ENCODE peak calls at places on chromosomes 3 and 15, in ten cellular contexts. One of them, this sample, is unnamed.

GRCh38 chr15:75577401-75578205 is 1.5 kb downstream of the PTPN9 start:
- DNase-seq in stimulated activated naive CD8-positive, alpha-beta T cell treated with anti-CD3 and anti-CD28 coated beads, Interleukin-15, amount 100 ng/mL, for 72 hours: no peak
- DNase-seq in cardiac muscle cell: no peak
- DNase-seq in GM06990: peak
- DNase-seq in amniotic epithelial cell: peak
- DNase-seq in stimulated activated CD8-positive, alpha-beta memory T cell treated with anti-CD3 and anti-CD28 coated beads, Interleukin-7, amount 100 ng/mL, for 1 hour: no peak
- DNase-seq in NAMALWA: peak
- DNase-seq in activated CD8-positive, alpha-beta memory T cell treated with anti-CD3 and anti-CD28 coated beads for 24 hours: no peak
- DNase-seq in fibroblast of gingiva: peak
- DNase-seq in anterior cingulate cortex: no peak
- DNase-seq in this sample: peak

GRCh38 chr3:36166477-36166876 is 213.8 kb upstream of the STAC start:
- DNase-seq in stimulated activated naive CD8-positive, alpha-beta T cell treated with anti-CD3 and anti-CD28 coated beads, Interleukin-15, amount 100 ng/mL, for 72 hours: no peak
- DNase-seq in NAMALWA: no peak
- DNase-seq in anterior cingulate cortex: no peak
- DNase-seq in cardiac muscle cell: no peak
- DNase-seq in activated CD8-positive, alpha-beta memory T cell treated with anti-CD3 and anti-CD28 coated beads for 24 hours: no peak
- DNase-seq in fibroblast of gingiva: no peak
- DNase-seq in stimulated activated CD8-positive, alpha-beta memory T cell treated with anti-CD3 and anti-CD28 coated beads, Interleukin-7, amount 100 ng/mL, for 1 hour: no peak
- DNase-seq in amniotic epithelial cell: no peak
- DNase-seq in GM06990: no peak
- DNase-seq in this sample: peak

GRCh38 chr3:52039846-52040245 is 16.5 kb downstream of the DUSP7 start:
- DNase-seq in fibroblast of gingiva: peak
- DNase-seq in activated CD8-positive, alpha-beta memory T cell treated with anti-CD3 and anti-CD28 coated beads for 24 hours: no peak
- DNase-seq in cardiac muscle cell: no peak
- DNase-seq in stimulated activated naive CD8-positive, alpha-beta T cell treated with anti-CD3 and anti-CD28 coated beads, Interleukin-15, amount 100 ng/mL, for 72 hours: no peak
- DNase-seq in GM06990: no peak
- DNase-seq in anterior cingulate cortex: peak
- DNase-seq in NAMALWA: no peak
- DNase-seq in stimulated activated CD8-positive, alpha-beta memory T cell treated with anti-CD3 and anti-CD28 coated beads, Interleukin-7, amount 100 ng/mL, for 1 hour: no peak
- DNase-seq in amniotic epithelial cell: no peak
- DNase-seq in this sample: no peak

GRCh38 chr3:13740795-13741194 is 139.1 kb downstream of the WNT7A start:
- DNase-seq in fibroblast of gingiva: no peak
- DNase-seq in NAMALWA: no peak
- DNase-seq in stimulated activated CD8-positive, alpha-beta memory T cell treated with anti-CD3 and anti-CD28 coated beads, Interleukin-7, amount 100 ng/mL, for 1 hour: no peak
- DNase-seq in anterior cingulate cortex: no peak
- DNase-seq in stimulated activated naive CD8-positive, alpha-beta T cell treated with anti-CD3 and anti-CD28 coated beads, Interleukin-15, amount 100 ng/mL, for 72 hours: no peak
- DNase-seq in amniotic epithelial cell: no peak
- DNase-seq in GM06990: no peak
- DNase-seq in cardiac muscle cell: no peak
- DNase-seq in activated CD8-positive, alpha-beta memory T cell treated with anti-CD3 and anti-CD28 coated beads for 24 hours: no peak
- DNase-seq in this sample: no peak

GRCh38 chr3:72488736-72489030 is 359.6 kb downstream of the SHQ1 start:
- DNase-seq in NAMALWA: no peak
- DNase-seq in GM06990: no peak
- DNase-seq in anterior cingulate cortex: no peak
- DNase-seq in amniotic epithelial cell: peak
- DNase-seq in stimulated activated CD8-positive, alpha-beta memory T cell treated with anti-CD3 and anti-CD28 coated beads, Interleukin-7, amount 100 ng/mL, for 1 hour: no peak
- DNase-seq in cardiac muscle cell: no peak
- DNase-seq in fibroblast of gingiva: peak
- DNase-seq in stimulated activated naive CD8-positive, alpha-beta T cell treated with anti-CD3 and anti-CD28 coated beads, Interleukin-15, amount 100 ng/mL, for 72 hours: no peak
- DNase-seq in activated CD8-positive, alpha-beta memory T cell treated with anti-CD3 and anti-CD28 coated beads for 24 hours: no peak
- DNase-seq in this sample: peak

GRCh38 chr15:88894348-88894818 is 961 bp downstream of the HAPLN3 start:
- DNase-seq in amniotic epithelial cell: no peak
- DNase-seq in activated CD8-positive, alpha-beta memory T cell treated with anti-CD3 and anti-CD28 coated beads for 24 hours: peak
- DNase-seq in fibroblast of gingiva: no peak
- DNase-seq in stimulated activated CD8-positive, alpha-beta memory T cell treated with anti-CD3 and anti-CD28 coated beads, Interleukin-7, amount 100 ng/mL, for 1 hour: peak
- DNase-seq in NAMALWA: peak
- DNase-seq in anterior cingulate cortex: no peak
- DNase-seq in stimulated activated naive CD8-positive, alpha-beta T cell treated with anti-CD3 and anti-CD28 coated beads, Interleukin-15, amount 100 ng/mL, for 72 hours: peak
- DNase-seq in cardiac muscle cell: peak
- DNase-seq in GM06990: peak
- DNase-seq in this sample: no peak

GRCh38 chr15:41983221-41983620 is 10.9 kb upstream of the EHD4 start:
- DNase-seq in stimulated activated naive CD8-positive, alpha-beta T cell treated with anti-CD3 and anti-CD28 coated beads, Interleukin-15, amount 100 ng/mL, for 72 hours: no peak
- DNase-seq in fibroblast of gingiva: no peak
- DNase-seq in cardiac muscle cell: no peak
- DNase-seq in activated CD8-positive, alpha-beta memory T cell treated with anti-CD3 and anti-CD28 coated beads for 24 hours: no peak
- DNase-seq in GM06990: no peak
- DNase-seq in NAMALWA: no peak
- DNase-seq in amniotic epithelial cell: no peak
- DNase-seq in stimulated activated CD8-positive, alpha-beta memory T cell treated with anti-CD3 and anti-CD28 coated beads, Interleukin-7, amount 100 ng/mL, for 1 hour: no peak
- DNase-seq in anterior cingulate cortex: no peak
- DNase-seq in this sample: no peak

GRCh38 chr3:32203854-32204253 is 34.6 kb upstream of the CMTM8 start:
- DNase-seq in fibroblast of gingiva: no peak
- DNase-seq in cardiac muscle cell: no peak
- DNase-seq in anterior cingulate cortex: peak
- DNase-seq in stimulated activated naive CD8-positive, alpha-beta T cell treated with anti-CD3 and anti-CD28 coated beads, Interleukin-15, amount 100 ng/mL, for 72 hours: no peak
- DNase-seq in NAMALWA: no peak
- DNase-seq in amniotic epithelial cell: peak
- DNase-seq in GM06990: no peak
- DNase-seq in activated CD8-positive, alpha-beta memory T cell treated with anti-CD3 and anti-CD28 coated beads for 24 hours: no peak
- DNase-seq in stimulated activated CD8-positive, alpha-beta memory T cell treated with anti-CD3 and anti-CD28 coated beads, Interleukin-7, amount 100 ng/mL, for 1 hour: no peak
- DNase-seq in this sample: peak

GRCh38 chr15:81909229-81910087 is 136.4 kb downstream of the MEX3B start:
- DNase-seq in fibroblast of gingiva: no peak
- DNase-seq in stimulated activated naive CD8-positive, alpha-beta T cell treated with anti-CD3 and anti-CD28 coated beads, Interleukin-15, amount 100 ng/mL, for 72 hours: no peak
- DNase-seq in cardiac muscle cell: no peak
- DNase-seq in stimulated activated CD8-positive, alpha-beta memory T cell treated with anti-CD3 and anti-CD28 coated beads, Interleukin-7, amount 100 ng/mL, for 1 hour: no peak
- DNase-seq in amniotic epithelial cell: no peak
- DNase-seq in anterior cingulate cortex: no peak
- DNase-seq in activated CD8-positive, alpha-beta memory T cell treated with anti-CD3 and anti-CD28 coated beads for 24 hours: no peak
- DNase-seq in GM06990: no peak
- DNase-seq in NAMALWA: no peak
- DNase-seq in this sample: peak

GRCh38 chr15:71386448-71387236 is 271.4 kb downstream of the THSD4 start:
- DNase-seq in amniotic epithelial cell: peak
- DNase-seq in NAMALWA: peak
- DNase-seq in anterior cingulate cortex: peak
- DNase-seq in activated CD8-positive, alpha-beta memory T cell treated with anti-CD3 and anti-CD28 coated beads for 24 hours: no peak
- DNase-seq in stimulated activated CD8-positive, alpha-beta memory T cell treated with anti-CD3 and anti-CD28 coated beads, Interleukin-7, amount 100 ng/mL, for 1 hour: no peak
- DNase-seq in GM06990: no peak
- DNase-seq in stimulated activated naive CD8-positive, alpha-beta T cell treated with anti-CD3 and anti-CD28 coated beads, Interleukin-15, amount 100 ng/mL, for 72 hours: no peak
- DNase-seq in cardiac muscle cell: peak
- DNase-seq in fibroblast of gingiva: no peak
- DNase-seq in this sample: no peak

GRCh38 chr15:93235926-93236781 is 147.1 kb upstream of the RGMA start:
- DNase-seq in anterior cingulate cortex: no peak
- DNase-seq in stimulated activated naive CD8-positive, alpha-beta T cell treated with anti-CD3 and anti-CD28 coated beads, Interleukin-15, amount 100 ng/mL, for 72 hours: no peak
- DNase-seq in NAMALWA: no peak
- DNase-seq in amniotic epithelial cell: no peak
- DNase-seq in cardiac muscle cell: no peak
- DNase-seq in GM06990: no peak
- DNase-seq in activated CD8-positive, alpha-beta memory T cell treated with anti-CD3 and anti-CD28 coated beads for 24 hours: no peak
- DNase-seq in stimulated activated CD8-positive, alpha-beta memory T cell treated with anti-CD3 and anti-CD28 coated beads, Interleukin-7, amount 100 ng/mL, for 1 hour: no peak
- DNase-seq in fibroblast of gingiva: no peak
- DNase-seq in this sample: no peak

GRCh38 chr3:52495777-52496602 is 852 bp downstream of the STAB1 start:
- DNase-seq in NAMALWA: no peak
- DNase-seq in cardiac muscle cell: no peak
- DNase-seq in GM06990: no peak
- DNase-seq in activated CD8-positive, alpha-beta memory T cell treated with anti-CD3 and anti-CD28 coated beads for 24 hours: no peak
- DNase-seq in stimulated activated naive CD8-positive, alpha-beta T cell treated with anti-CD3 and anti-CD28 coated beads, Interleukin-15, amount 100 ng/mL, for 72 hours: no peak
- DNase-seq in amniotic epithelial cell: peak
- DNase-seq in stimulated activated CD8-positive, alpha-beta memory T cell treated with anti-CD3 and anti-CD28 coated beads, Interleukin-7, amount 100 ng/mL, for 1 hour: no peak
- DNase-seq in anterior cingulate cortex: no peak
- DNase-seq in fibroblast of gingiva: peak
- DNase-seq in this sample: peak

GRCh38 chr15:80779658-80780415 is 667 bp downstream of the CEMIP start:
- DNase-seq in cardiac muscle cell: peak
- DNase-seq in amniotic epithelial cell: no peak
- DNase-seq in stimulated activated naive CD8-positive, alpha-beta T cell treated with anti-CD3 and anti-CD28 coated beads, Interleukin-15, amount 100 ng/mL, for 72 hours: no peak
- DNase-seq in fibroblast of gingiva: peak
- DNase-seq in anterior cingulate cortex: no peak
- DNase-seq in NAMALWA: no peak
- DNase-seq in stimulated activated CD8-positive, alpha-beta memory T cell treated with anti-CD3 and anti-CD28 coated beads, Interleukin-7, amount 100 ng/mL, for 1 hour: no peak
- DNase-seq in GM06990: peak
- DNase-seq in activated CD8-positive, alpha-beta memory T cell treated with anti-CD3 and anti-CD28 coated beads for 24 hours: no peak
- DNase-seq in this sample: peak

GRCh38 chr3:16369885-16370284 is 104.9 kb downstream of the OXNAD1 start:
- DNase-seq in activated CD8-positive, alpha-beta memory T cell treated with anti-CD3 and anti-CD28 coated beads for 24 hours: no peak
- DNase-seq in fibroblast of gingiva: no peak
- DNase-seq in amniotic epithelial cell: peak
- DNase-seq in NAMALWA: no peak
- DNase-seq in cardiac muscle cell: peak
- DNase-seq in stimulated activated CD8-positive, alpha-beta memory T cell treated with anti-CD3 and anti-CD28 coated beads, Interleukin-7, amount 100 ng/mL, for 1 hour: no peak
- DNase-seq in GM06990: no peak
- DNase-seq in stimulated activated naive CD8-positive, alpha-beta T cell treated with anti-CD3 and anti-CD28 coated beads, Interleukin-15, amount 100 ng/mL, for 72 hours: no peak
- DNase-seq in anterior cingulate cortex: no peak
- DNase-seq in this sample: no peak

This sample was measured in adipocyte.